ENCODE peak calls at places on chromosome 14, in nine cellular contexts. M is spleen, A is fibroblast of lung, Q is astrocyte of the spinal cord, P is MM.1S, S is AG04450, T is heart right ventricle, G is lower lobe of right lung, O is lung. I is an unnamed sample.
A peak's percentile ranks its signal among the peaks of the same experiment; 100 is the strongest.

GRCh38 chr14:102495482-102496330 is 13.9 kb downstream of the ANKRD9 start:
- DNase-seq in M (no peak), A (no peak), Q (no peak), P (no peak), S (no peak), T (no peak), G (no peak), O (no peak), I (no peak)

GRCh38 chr14:95547272-95547625 is 12.4 kb downstream of the GLRX5 start:
- DNase-seq in M (no peak), A (no peak), Q (no peak), P (no peak), S (no peak), T (no peak), G (no peak), O (no peak), I (no peak)

GRCh38 chr14:72615511-72616121 is 278.3 kb downstream of the DPF3 start:
- DNase-seq in M (no peak), A (peak; percentile 26), Q (no peak), P (no peak), S (no peak), T (no peak), G (no peak), O (no peak), I (no peak)

GRCh38 chr14:90554341-90554740 is 157.5 kb downstream of the CALM1 start:
- DNase-seq in M (peak; percentile 62), A (no peak), Q (no peak), P (no peak), S (no peak), T (no peak), G (peak; percentile 70), O (peak; percentile 56), I (no peak)

GRCh38 chr14:22980672-22981089 is 1.7 kb downstream of the AJUBA start:
- DNase-seq in M (no peak), A (no peak), Q (peak; percentile 34), P (no peak), S (no peak), T (peak; percentile 31), G (peak; percentile 65), O (peak; percentile 60), I (no peak)

GRCh38 chr14:102849522-102850379 is 72.5 kb downstream of the TRAF3 start:
- DNase-seq in M (no peak), A (peak; percentile 20), Q (peak; percentile 27), P (no peak), S (no peak), T (no peak), G (no peak), O (no peak), I (no peak)

GRCh38 chr14:55309154-55309553 is 37.9 kb downstream of the FBXO34 start:
- DNase-seq in M (no peak), A (no peak), Q (no peak), P (no peak), S (no peak), T (no peak), G (no peak), O (no peak), I (no peak)

GRCh38 chr14:23437142-23438129 is 2.0 kb upstream of the MYH7 start:
- DNase-seq in M (no peak), A (no peak), Q (no peak), P (no peak), S (no peak), T (peak; percentile 2), G (no peak), O (no peak), I (no peak)

GRCh38 chr14:89357655-89358297 is 59.3 kb downstream of the FOXN3 start:
- DNase-seq in M (no peak), A (peak; percentile 29), Q (no peak), P (no peak), S (no peak), T (no peak), G (no peak), O (no peak), I (no peak)

GRCh38 chr14:100065161-100065871 is at the start of gene EVL:
- DNase-seq in M (peak; percentile 94), A (no peak), Q (no peak), P (peak; percentile 64), S (no peak), T (no peak), G (peak; percentile 87), O (no peak), I (no peak)

GRCh38 chr14:39169541-39169900 is 612 bp downstream of the TRAPPC6B start:
- DNase-seq in M (no peak), A (peak; percentile 5), Q (peak; percentile 14), P (no peak), S (no peak), T (no peak), G (no peak), O (peak; percentile 51), I (no peak)

GRCh38 chr14:34250959-34251358 is 211.1 kb downstream of the SPTSSA start:
- DNase-seq in M (no peak), A (no peak), Q (no peak), P (no peak), S (no peak), T (peak; percentile 56), G (no peak), O (no peak), I (no peak)

GRCh38 chr14:61547186-61548121 is 147.9 kb upstream of the HIF1A start:
- DNase-seq in M (no peak), A (peak; percentile 94), Q (peak; percentile 90), P (no peak), S (no peak), T (no peak), G (no peak), O (no peak), I (no peak)

DNA sequence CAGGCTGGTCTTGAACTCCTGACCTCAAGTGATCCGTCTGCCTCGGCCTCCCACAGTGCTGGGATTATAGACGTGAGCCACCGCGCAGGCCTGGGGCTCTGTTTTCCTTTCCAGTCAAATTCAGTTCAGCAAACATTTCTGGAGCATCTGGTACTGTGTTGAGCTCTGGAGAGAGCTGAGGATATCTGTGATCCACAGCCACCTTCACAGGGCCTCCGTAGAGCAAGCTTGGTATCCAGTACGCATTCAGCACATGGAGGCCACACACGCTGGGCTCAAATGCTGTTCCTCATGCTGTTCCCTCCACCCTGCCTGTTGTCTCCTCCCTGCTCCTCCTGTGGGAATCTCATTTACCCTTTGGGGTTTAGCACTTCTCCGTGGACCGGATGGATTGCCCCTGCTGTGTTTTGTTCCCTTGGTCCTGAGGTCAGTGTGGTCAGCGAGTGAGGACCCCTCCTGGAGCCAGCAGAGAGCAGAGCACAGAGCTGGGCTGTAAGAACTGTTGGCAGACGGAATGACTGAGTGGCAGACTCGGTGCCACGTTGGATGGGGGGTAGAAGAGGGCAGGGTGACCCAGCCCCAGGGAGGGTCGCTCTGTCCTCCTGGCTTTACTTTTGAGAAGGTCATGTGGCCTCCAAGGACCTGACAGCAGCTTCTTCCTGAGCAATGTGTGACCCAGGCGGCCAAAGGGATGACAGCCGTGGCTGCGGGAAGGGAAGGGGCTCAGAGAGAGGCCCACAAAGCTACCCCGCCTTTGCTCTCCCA is 891 bp downstream of the RPS6KL1 start:
- DNase-seq in M (no peak), A (no peak), Q (no peak), P (no peak), S (no peak), T (no peak), G (no peak), O (no peak), I (no peak)
- H3K4me3 ChIP-seq in M (no peak overlapping the region), A (no peak overlapping the region), Q (peak overlapping the region; percentile 51), P (peak overlapping the region; percentile 74), S (peak overlapping the region; percentile 55), T (peak overlapping the region; percentile 69), G (peak overlapping the region; percentile 68), O (peak overlapping the region; percentile 64), I (peak overlapping the region; percentile 69)

GRCh38 chr14:98926151-98926550 is 345.8 kb downstream of the BCL11B start:
- DNase-seq in M (peak; percentile 56), A (no peak), Q (no peak), P (no peak), S (no peak), T (no peak), G (no peak), O (no peak), I (no peak)
- TF ChIP-seq CTCF in M (no peak), A (no peak), Q (no peak), P (no peak), S (no peak), T (no peak), G (no peak), O (no peak), I (no peak)

GRCh38 chr14:64915025-64915424 is 770 bp downstream of the CHURC1 start:
- DNase-seq in M (no peak), A (no peak), Q (no peak), P (no peak), S (no peak), T (no peak), G (no peak), O (no peak), I (no peak)

GRCh38 chr14:64914237-64914971 is at the start of gene CHURC1:
- DNase-seq in M (peak; percentile 98), A (peak; percentile 98), Q (peak; percentile 97), P (peak; percentile 92), S (peak; percentile 94), T (peak; percentile 99), G (peak; percentile 99), O (peak; percentile 100), I (peak; percentile 93)

GRCh38 chr14:64919215-64919614 is 5.0 kb downstream of the CHURC1 start:
- DNase-seq in M (no peak), A (no peak), Q (no peak), P (no peak), S (no peak), T (no peak), G (no peak), O (no peak), I (no peak)

GRCh38 chr14:64918216-64918615 is 4.0 kb downstream of the CHURC1 start:
- DNase-seq in M (no peak), A (no peak), Q (no peak), P (no peak), S (no peak), T (no peak), G (no peak), O (no peak), I (no peak)

DNA sequence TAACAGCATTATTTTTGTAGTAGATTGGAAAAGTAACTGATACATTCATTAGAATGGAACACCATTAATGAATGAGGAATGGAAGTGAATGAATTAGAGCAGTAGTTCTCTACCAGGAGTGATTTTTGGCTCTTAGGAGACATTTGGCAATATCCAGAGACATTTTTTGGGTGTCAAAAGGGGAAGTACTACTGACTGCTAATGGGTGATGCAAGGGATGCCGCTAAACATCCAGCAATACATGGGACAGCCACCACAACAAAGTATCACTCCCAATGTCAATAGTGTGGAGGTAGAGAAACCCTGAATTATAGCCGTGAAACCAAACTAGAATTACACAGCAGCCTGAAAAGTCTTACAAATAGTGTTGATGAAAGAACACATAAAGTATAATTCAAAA is 1.5 kb downstream of the CHURC1 start:
- DNase-seq in M (no peak), A (no peak), Q (no peak), P (no peak), S (no peak), T (no peak), G (no peak), O (no peak), I (no peak)
- H3K4me3 ChIP-seq in M (no peak overlapping the region), A (peak overlapping the region; percentile 100), Q (no peak overlapping the region), P (no peak overlapping the region), S (no peak overlapping the region), T (peak overlapping the region; percentile 71), G (no peak overlapping the region), O (no peak overlapping the region), I (no peak overlapping the region)

DNA sequence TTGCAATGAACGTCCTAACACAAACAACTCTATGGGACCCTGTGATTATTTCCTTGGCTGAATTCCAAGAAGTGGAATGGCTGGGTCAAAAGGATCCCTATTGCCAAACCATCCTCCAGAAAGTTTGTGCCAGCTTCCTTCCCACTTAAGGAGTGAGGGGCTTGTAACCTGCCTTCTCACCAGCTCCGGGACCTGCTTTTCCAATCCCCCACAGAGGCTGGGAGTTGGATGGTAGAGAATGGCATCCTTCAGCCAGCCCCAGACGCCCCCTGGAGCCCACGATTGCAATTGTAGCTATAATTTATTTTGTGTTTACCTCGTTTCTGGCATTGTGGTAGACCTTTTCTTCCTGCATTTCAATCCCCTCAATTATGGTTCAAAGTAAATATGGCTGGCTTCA is 9.7 kb upstream of the ZDHHC22 start:
- DNase-seq in M (peak; percentile 21), A (no peak), Q (no peak), P (no peak), S (no peak), T (no peak), G (no peak), O (no peak), I (no peak)
- TF ChIP-seq CTCF in M (no peak), A (peak; percentile 53), Q (peak; percentile 66), P (peak; percentile 35), S (peak; percentile 63), T (peak; percentile 51), G (peak; percentile 21), O (no peak), I (peak; percentile 79)

I was measured in retinal pigment epithelial cell.